ENCODE peak calls at places on chromosomes 16 and 17, in four cellular contexts. W, N, G and L are unnamed samples.

GRCh38 chr17:82544431-82545070 is 25.0 kb downstream of the FOXK2 start:
- DNase-seq in G (no peak), N (peak), W (no peak), L (no peak)

GRCh38 chr16:11759163-11759834 is 16.6 kb upstream of the TXNDC11 start:
- DNase-seq in G (no peak), N (no peak), W (no peak), L (no peak)

GRCh38 chr17:39605492-39606433 is 2.0 kb downstream of the NEUROD2 start:
- DNase-seq in G (no peak), N (no peak), W (peak), L (peak)

GRCh38 chr17:21816592-21817567 is 124.6 kb downstream of the KCNJ18 start:
- DNase-seq in W (no peak), N (no peak), G (no peak), L (no peak)

GRCh38 chr17:46274238-46274637 is 20.7 kb upstream of the LRRC37A start:
- DNase-seq in G (no peak), W (no peak), N (no peak), L (no peak)

GRCh38 chr17:5921919-5922318 is 148.3 kb upstream of the WSCD1 start:
- DNase-seq in N (no peak), W (no peak), G (no peak), L (no peak)

GRCh38 chr16:25750489-25750888 is 58.7 kb downstream of the HS3ST4 start:
- DNase-seq in N (no peak), G (no peak), W (no peak), L (no peak)

GRCh38 chr16:69474447-69474846 is 50.0 kb downstream of the CYB5B start:
- DNase-seq in N (no peak), W (no peak), G (no peak), L (no peak)

GRCh38 chr17:13727441-13728171 is 125.9 kb upstream of the HS3ST3A1 start:
- DNase-seq in N (no peak), W (peak), G (no peak), L (no peak)

GRCh38 chr16:28027055-28027454 is 36.5 kb downstream of the GSG1L start:
- DNase-seq in G (no peak), W (no peak), N (no peak), L (no peak)

GRCh38 chr17:34299918-34300600 is 14.5 kb downstream of the CCL11 start:
- DNase-seq in N (no peak), G (no peak), W (peak), L (no peak)

GRCh38 chr17:41873559-41874292 is 8.5 kb upstream of the KLHL11 start:
- DNase-seq in N (no peak), G (no peak), W (no peak), L (no peak)